ENCODE peak calls at places on chromosomes 2 and 18, in eight cellular contexts. One of them, this sample, is unnamed.

GRCh38 chr2:201254331-201254730 is 6.0 kb upstream of the CASP8 start:
- DNase-seq in SK-N-DZ: no peak
- DNase-seq in activated gamma-delta T cell treated with Interleukin-2 at 50 U/mL for 16 hours: no peak
- DNase-seq in activated T-helper 1 cell treated with anti-CD3 and anti-CD28 coated beads, Interleukin-12 subunit alpha, Interleukin-12 subunit beta, Interleukin-2, Interleukin-4 antibody, amounts not matched to agents 30 ng/mL and 10 ng/mL and 1 ng/mL, durations not matched to agents 14 hours and 24 hours and 36 hours: peak; percentile 57
- DNase-seq in Panc1: no peak
- DNase-seq in stimulated activated CD4-positive, alpha-beta T cell treated with anti-CD3 and anti-CD28 coated beads, Interleukin-1b, Interleukin-23, amount 100 ng/mL, for 24 hours: no peak
- DNase-seq in iris pigment epithelial cell: peak; percentile 71
- DNase-seq in T-cell: no peak
- DNase-seq in this sample: no peak

GRCh38 chr2:27721335-27721734 is 50.2 kb upstream of the MRPL33 start:
- DNase-seq in SK-N-DZ: no peak
- DNase-seq in activated gamma-delta T cell treated with Interleukin-2 at 50 U/mL for 16 hours: no peak
- DNase-seq in activated T-helper 1 cell treated with anti-CD3 and anti-CD28 coated beads, Interleukin-12 subunit alpha, Interleukin-12 subunit beta, Interleukin-2, Interleukin-4 antibody, amounts not matched to agents 30 ng/mL and 10 ng/mL and 1 ng/mL, durations not matched to agents 14 hours and 24 hours and 36 hours: no peak
- DNase-seq in Panc1: no peak
- DNase-seq in stimulated activated CD4-positive, alpha-beta T cell treated with anti-CD3 and anti-CD28 coated beads, Interleukin-1b, Interleukin-23, amount 100 ng/mL, for 24 hours: no peak
- DNase-seq in iris pigment epithelial cell: no peak
- DNase-seq in T-cell: no peak
- DNase-seq in this sample: no peak

GRCh38 chr2:19859565-19859964 is 42.2 kb downstream of the TTC32 start:
- DNase-seq in SK-N-DZ: no peak
- DNase-seq in activated gamma-delta T cell treated with Interleukin-2 at 50 U/mL for 16 hours: no peak
- DNase-seq in activated T-helper 1 cell treated with anti-CD3 and anti-CD28 coated beads, Interleukin-12 subunit alpha, Interleukin-12 subunit beta, Interleukin-2, Interleukin-4 antibody, amounts not matched to agents 30 ng/mL and 10 ng/mL and 1 ng/mL, durations not matched to agents 14 hours and 24 hours and 36 hours: no peak
- DNase-seq in Panc1: no peak
- DNase-seq in stimulated activated CD4-positive, alpha-beta T cell treated with anti-CD3 and anti-CD28 coated beads, Interleukin-1b, Interleukin-23, amount 100 ng/mL, for 24 hours: no peak
- DNase-seq in iris pigment epithelial cell: no peak
- DNase-seq in T-cell: no peak
- DNase-seq in this sample: no peak

GRCh38 chr2:38533180-38533579 is 69.5 kb downstream of the HNRNPLL start:
- DNase-seq in SK-N-DZ: no peak
- DNase-seq in activated gamma-delta T cell treated with Interleukin-2 at 50 U/mL for 16 hours: no peak
- DNase-seq in activated T-helper 1 cell treated with anti-CD3 and anti-CD28 coated beads, Interleukin-12 subunit alpha, Interleukin-12 subunit beta, Interleukin-2, Interleukin-4 antibody, amounts not matched to agents 30 ng/mL and 10 ng/mL and 1 ng/mL, durations not matched to agents 14 hours and 24 hours and 36 hours: no peak
- DNase-seq in Panc1: no peak
- DNase-seq in stimulated activated CD4-positive, alpha-beta T cell treated with anti-CD3 and anti-CD28 coated beads, Interleukin-1b, Interleukin-23, amount 100 ng/mL, for 24 hours: no peak
- DNase-seq in iris pigment epithelial cell: no peak
- DNase-seq in T-cell: no peak
- DNase-seq in this sample: no peak

GRCh38 chr2:140627136-140627535 is 1503.7 kb downstream of the LRP1B start:
- DNase-seq in SK-N-DZ: no peak
- DNase-seq in activated gamma-delta T cell treated with Interleukin-2 at 50 U/mL for 16 hours: no peak
- DNase-seq in activated T-helper 1 cell treated with anti-CD3 and anti-CD28 coated beads, Interleukin-12 subunit alpha, Interleukin-12 subunit beta, Interleukin-2, Interleukin-4 antibody, amounts not matched to agents 30 ng/mL and 10 ng/mL and 1 ng/mL, durations not matched to agents 14 hours and 24 hours and 36 hours: no peak
- DNase-seq in Panc1: no peak
- DNase-seq in stimulated activated CD4-positive, alpha-beta T cell treated with anti-CD3 and anti-CD28 coated beads, Interleukin-1b, Interleukin-23, amount 100 ng/mL, for 24 hours: no peak
- DNase-seq in iris pigment epithelial cell: no peak
- DNase-seq in T-cell: no peak
- DNase-seq in this sample: no peak

GRCh38 chr2:71780162-71780561 is 326.8 kb downstream of the DYSF start:
- DNase-seq in SK-N-DZ: no peak
- DNase-seq in activated gamma-delta T cell treated with Interleukin-2 at 50 U/mL for 16 hours: no peak
- DNase-seq in activated T-helper 1 cell treated with anti-CD3 and anti-CD28 coated beads, Interleukin-12 subunit alpha, Interleukin-12 subunit beta, Interleukin-2, Interleukin-4 antibody, amounts not matched to agents 30 ng/mL and 10 ng/mL and 1 ng/mL, durations not matched to agents 14 hours and 24 hours and 36 hours: no peak
- DNase-seq in Panc1: no peak
- DNase-seq in stimulated activated CD4-positive, alpha-beta T cell treated with anti-CD3 and anti-CD28 coated beads, Interleukin-1b, Interleukin-23, amount 100 ng/mL, for 24 hours: no peak
- DNase-seq in iris pigment epithelial cell: no peak
- DNase-seq in T-cell: no peak
- DNase-seq in this sample: no peak

GRCh38 chr18:55779711-55780590 is 192.0 kb upstream of the TCF4 start:
- DNase-seq in SK-N-DZ: peak; percentile 53
- DNase-seq in activated gamma-delta T cell treated with Interleukin-2 at 50 U/mL for 16 hours: peak; percentile 3
- DNase-seq in activated T-helper 1 cell treated with anti-CD3 and anti-CD28 coated beads, Interleukin-12 subunit alpha, Interleukin-12 subunit beta, Interleukin-2, Interleukin-4 antibody, amounts not matched to agents 30 ng/mL and 10 ng/mL and 1 ng/mL, durations not matched to agents 14 hours and 24 hours and 36 hours: no peak
- DNase-seq in Panc1: no peak
- DNase-seq in stimulated activated CD4-positive, alpha-beta T cell treated with anti-CD3 and anti-CD28 coated beads, Interleukin-1b, Interleukin-23, amount 100 ng/mL, for 24 hours: no peak
- DNase-seq in iris pigment epithelial cell: no peak
- DNase-seq in T-cell: no peak
- DNase-seq in this sample: no peak

GRCh38 chr2:126886201-126886905 is 12.3 kb upstream of the TEX51 start:
- DNase-seq in SK-N-DZ: no peak
- DNase-seq in activated gamma-delta T cell treated with Interleukin-2 at 50 U/mL for 16 hours: peak; percentile 48
- DNase-seq in activated T-helper 1 cell treated with anti-CD3 and anti-CD28 coated beads, Interleukin-12 subunit alpha, Interleukin-12 subunit beta, Interleukin-2, Interleukin-4 antibody, amounts not matched to agents 30 ng/mL and 10 ng/mL and 1 ng/mL, durations not matched to agents 14 hours and 24 hours and 36 hours: peak; percentile 33
- DNase-seq in Panc1: peak; percentile 2
- DNase-seq in stimulated activated CD4-positive, alpha-beta T cell treated with anti-CD3 and anti-CD28 coated beads, Interleukin-1b, Interleukin-23, amount 100 ng/mL, for 24 hours: no peak
- DNase-seq in iris pigment epithelial cell: peak; percentile 50
- DNase-seq in T-cell: peak; percentile 38
- DNase-seq in this sample: no peak

GRCh38 chr18:57435851-57436192 is 648 bp downstream of the ONECUT2 start:
- DNase-seq in SK-N-DZ: no peak
- DNase-seq in activated gamma-delta T cell treated with Interleukin-2 at 50 U/mL for 16 hours: no peak
- DNase-seq in activated T-helper 1 cell treated with anti-CD3 and anti-CD28 coated beads, Interleukin-12 subunit alpha, Interleukin-12 subunit beta, Interleukin-2, Interleukin-4 antibody, amounts not matched to agents 30 ng/mL and 10 ng/mL and 1 ng/mL, durations not matched to agents 14 hours and 24 hours and 36 hours: no peak
- DNase-seq in Panc1: no peak
- DNase-seq in stimulated activated CD4-positive, alpha-beta T cell treated with anti-CD3 and anti-CD28 coated beads, Interleukin-1b, Interleukin-23, amount 100 ng/mL, for 24 hours: no peak
- DNase-seq in iris pigment epithelial cell: no peak
- DNase-seq in T-cell: no peak
- DNase-seq in this sample: no peak

GRCh38 chr2:74429487-74430451 is 8.2 kb downstream of the WDR54 start:
- DNase-seq in SK-N-DZ: no peak
- DNase-seq in activated gamma-delta T cell treated with Interleukin-2 at 50 U/mL for 16 hours: no peak
- DNase-seq in activated T-helper 1 cell treated with anti-CD3 and anti-CD28 coated beads, Interleukin-12 subunit alpha, Interleukin-12 subunit beta, Interleukin-2, Interleukin-4 antibody, amounts not matched to agents 30 ng/mL and 10 ng/mL and 1 ng/mL, durations not matched to agents 14 hours and 24 hours and 36 hours: no peak
- DNase-seq in Panc1: no peak
- DNase-seq in stimulated activated CD4-positive, alpha-beta T cell treated with anti-CD3 and anti-CD28 coated beads, Interleukin-1b, Interleukin-23, amount 100 ng/mL, for 24 hours: no peak
- DNase-seq in iris pigment epithelial cell: no peak
- DNase-seq in T-cell: no peak
- DNase-seq in this sample: no peak

GRCh38 chr2:169910109-169910799 is 83.0 kb downstream of the UBR3 start:
- DNase-seq in SK-N-DZ: no peak
- DNase-seq in activated gamma-delta T cell treated with Interleukin-2 at 50 U/mL for 16 hours: no peak
- DNase-seq in activated T-helper 1 cell treated with anti-CD3 and anti-CD28 coated beads, Interleukin-12 subunit alpha, Interleukin-12 subunit beta, Interleukin-2, Interleukin-4 antibody, amounts not matched to agents 30 ng/mL and 10 ng/mL and 1 ng/mL, durations not matched to agents 14 hours and 24 hours and 36 hours: no peak
- DNase-seq in Panc1: no peak
- DNase-seq in stimulated activated CD4-positive, alpha-beta T cell treated with anti-CD3 and anti-CD28 coated beads, Interleukin-1b, Interleukin-23, amount 100 ng/mL, for 24 hours: no peak
- DNase-seq in iris pigment epithelial cell: peak; percentile 55
- DNase-seq in T-cell: no peak
- DNase-seq in this sample: no peak

GRCh38 chr18:46250084-46250811 is 146.1 kb downstream of the HAUS1 start:
- DNase-seq in SK-N-DZ: no peak
- DNase-seq in activated gamma-delta T cell treated with Interleukin-2 at 50 U/mL for 16 hours: peak; percentile 36
- DNase-seq in activated T-helper 1 cell treated with anti-CD3 and anti-CD28 coated beads, Interleukin-12 subunit alpha, Interleukin-12 subunit beta, Interleukin-2, Interleukin-4 antibody, amounts not matched to agents 30 ng/mL and 10 ng/mL and 1 ng/mL, durations not matched to agents 14 hours and 24 hours and 36 hours: peak; percentile 71
- DNase-seq in Panc1: no peak
- DNase-seq in stimulated activated CD4-positive, alpha-beta T cell treated with anti-CD3 and anti-CD28 coated beads, Interleukin-1b, Interleukin-23, amount 100 ng/mL, for 24 hours: peak; percentile 17
- DNase-seq in iris pigment epithelial cell: peak; percentile 95
- DNase-seq in T-cell: peak; percentile 41
- DNase-seq in this sample: peak; percentile 65

GRCh38 chr2:37287966-37288365 is 36.7 kb downstream of the PRKD3 start:
- DNase-seq in SK-N-DZ: no peak
- DNase-seq in activated gamma-delta T cell treated with Interleukin-2 at 50 U/mL for 16 hours: no peak
- DNase-seq in activated T-helper 1 cell treated with anti-CD3 and anti-CD28 coated beads, Interleukin-12 subunit alpha, Interleukin-12 subunit beta, Interleukin-2, Interleukin-4 antibody, amounts not matched to agents 30 ng/mL and 10 ng/mL and 1 ng/mL, durations not matched to agents 14 hours and 24 hours and 36 hours: no peak
- DNase-seq in Panc1: no peak
- DNase-seq in stimulated activated CD4-positive, alpha-beta T cell treated with anti-CD3 and anti-CD28 coated beads, Interleukin-1b, Interleukin-23, amount 100 ng/mL, for 24 hours: no peak
- DNase-seq in iris pigment epithelial cell: no peak
- DNase-seq in T-cell: no peak
- DNase-seq in this sample: no peak

GRCh38 chr2:2056531-2056930 is 274.5 kb downstream of the MYT1L start:
- DNase-seq in SK-N-DZ: no peak
- DNase-seq in activated gamma-delta T cell treated with Interleukin-2 at 50 U/mL for 16 hours: no peak
- DNase-seq in activated T-helper 1 cell treated with anti-CD3 and anti-CD28 coated beads, Interleukin-12 subunit alpha, Interleukin-12 subunit beta, Interleukin-2, Interleukin-4 antibody, amounts not matched to agents 30 ng/mL and 10 ng/mL and 1 ng/mL, durations not matched to agents 14 hours and 24 hours and 36 hours: no peak
- DNase-seq in Panc1: no peak
- DNase-seq in stimulated activated CD4-positive, alpha-beta T cell treated with anti-CD3 and anti-CD28 coated beads, Interleukin-1b, Interleukin-23, amount 100 ng/mL, for 24 hours: no peak
- DNase-seq in iris pigment epithelial cell: no peak
- DNase-seq in T-cell: no peak
- DNase-seq in this sample: no peak

GRCh38 chr18:79400591-79401381 is 5.1 kb downstream of the NFATC1 start:
- DNase-seq in SK-N-DZ: no peak
- DNase-seq in activated gamma-delta T cell treated with Interleukin-2 at 50 U/mL for 16 hours: peak; percentile 49
- DNase-seq in activated T-helper 1 cell treated with anti-CD3 and anti-CD28 coated beads, Interleukin-12 subunit alpha, Interleukin-12 subunit beta, Interleukin-2, Interleukin-4 antibody, amounts not matched to agents 30 ng/mL and 10 ng/mL and 1 ng/mL, durations not matched to agents 14 hours and 24 hours and 36 hours: peak; percentile 34
- DNase-seq in Panc1: no peak
- DNase-seq in stimulated activated CD4-positive, alpha-beta T cell treated with anti-CD3 and anti-CD28 coated beads, Interleukin-1b, Interleukin-23, amount 100 ng/mL, for 24 hours: no peak
- DNase-seq in iris pigment epithelial cell: no peak
- DNase-seq in T-cell: peak; percentile 71
- DNase-seq in this sample: no peak

GRCh38 chr18:30254331-30254730 is 788.2 kb downstream of the DSC3 start:
- DNase-seq in SK-N-DZ: no peak
- DNase-seq in activated gamma-delta T cell treated with Interleukin-2 at 50 U/mL for 16 hours: no peak
- DNase-seq in activated T-helper 1 cell treated with anti-CD3 and anti-CD28 coated beads, Interleukin-12 subunit alpha, Interleukin-12 subunit beta, Interleukin-2, Interleukin-4 antibody, amounts not matched to agents 30 ng/mL and 10 ng/mL and 1 ng/mL, durations not matched to agents 14 hours and 24 hours and 36 hours: no peak
- DNase-seq in Panc1: no peak
- DNase-seq in stimulated activated CD4-positive, alpha-beta T cell treated with anti-CD3 and anti-CD28 coated beads, Interleukin-1b, Interleukin-23, amount 100 ng/mL, for 24 hours: no peak
- DNase-seq in iris pigment epithelial cell: no peak
- DNase-seq in T-cell: no peak
- DNase-seq in this sample: no peak

GRCh38 chr18:43465483-43465882 is 188.2 kb upstream of the SYT4 start:
- DNase-seq in SK-N-DZ: no peak
- DNase-seq in activated gamma-delta T cell treated with Interleukin-2 at 50 U/mL for 16 hours: no peak
- DNase-seq in activated T-helper 1 cell treated with anti-CD3 and anti-CD28 coated beads, Interleukin-12 subunit alpha, Interleukin-12 subunit beta, Interleukin-2, Interleukin-4 antibody, amounts not matched to agents 30 ng/mL and 10 ng/mL and 1 ng/mL, durations not matched to agents 14 hours and 24 hours and 36 hours: no peak
- DNase-seq in Panc1: no peak
- DNase-seq in stimulated activated CD4-positive, alpha-beta T cell treated with anti-CD3 and anti-CD28 coated beads, Interleukin-1b, Interleukin-23, amount 100 ng/mL, for 24 hours: no peak
- DNase-seq in iris pigment epithelial cell: no peak
- DNase-seq in T-cell: no peak
- DNase-seq in this sample: no peak

GRCh38 chr2:172931923-172932520 is 143.6 kb upstream of the MAP3K20 start:
- DNase-seq in SK-N-DZ: peak; percentile 73
- DNase-seq in activated gamma-delta T cell treated with Interleukin-2 at 50 U/mL for 16 hours: peak; percentile 62
- DNase-seq in activated T-helper 1 cell treated with anti-CD3 and anti-CD28 coated beads, Interleukin-12 subunit alpha, Interleukin-12 subunit beta, Interleukin-2, Interleukin-4 antibody, amounts not matched to agents 30 ng/mL and 10 ng/mL and 1 ng/mL, durations not matched to agents 14 hours and 24 hours and 36 hours: peak; percentile 26
- DNase-seq in Panc1: peak; percentile 20
- DNase-seq in stimulated activated CD4-positive, alpha-beta T cell treated with anti-CD3 and anti-CD28 coated beads, Interleukin-1b, Interleukin-23, amount 100 ng/mL, for 24 hours: peak; percentile 35
- DNase-seq in iris pigment epithelial cell: peak; percentile 71
- DNase-seq in T-cell: peak; percentile 66
- DNase-seq in this sample: peak; percentile 78

GRCh38 chr2:230269715-230270114 is 44.2 kb downstream of the SP140 start:
- DNase-seq in SK-N-DZ: no peak
- DNase-seq in activated gamma-delta T cell treated with Interleukin-2 at 50 U/mL for 16 hours: no peak
- DNase-seq in activated T-helper 1 cell treated with anti-CD3 and anti-CD28 coated beads, Interleukin-12 subunit alpha, Interleukin-12 subunit beta, Interleukin-2, Interleukin-4 antibody, amounts not matched to agents 30 ng/mL and 10 ng/mL and 1 ng/mL, durations not matched to agents 14 hours and 24 hours and 36 hours: no peak
- DNase-seq in Panc1: no peak
- DNase-seq in stimulated activated CD4-positive, alpha-beta T cell treated with anti-CD3 and anti-CD28 coated beads, Interleukin-1b, Interleukin-23, amount 100 ng/mL, for 24 hours: no peak
- DNase-seq in iris pigment epithelial cell: no peak
- DNase-seq in T-cell: no peak
- DNase-seq in this sample: no peak

GRCh38 chr18:7872569-7872968 is 305.5 kb downstream of the PTPRM start:
- DNase-seq in SK-N-DZ: no peak
- DNase-seq in activated gamma-delta T cell treated with Interleukin-2 at 50 U/mL for 16 hours: no peak
- DNase-seq in activated T-helper 1 cell treated with anti-CD3 and anti-CD28 coated beads, Interleukin-12 subunit alpha, Interleukin-12 subunit beta, Interleukin-2, Interleukin-4 antibody, amounts not matched to agents 30 ng/mL and 10 ng/mL and 1 ng/mL, durations not matched to agents 14 hours and 24 hours and 36 hours: no peak
- DNase-seq in Panc1: no peak
- DNase-seq in stimulated activated CD4-positive, alpha-beta T cell treated with anti-CD3 and anti-CD28 coated beads, Interleukin-1b, Interleukin-23, amount 100 ng/mL, for 24 hours: no peak
- DNase-seq in iris pigment epithelial cell: peak; percentile 87
- DNase-seq in T-cell: no peak
- DNase-seq in this sample: peak; percentile 27

GRCh38 chr18:54775686-54776085 is 52.6 kb upstream of the RAB27B start:
- DNase-seq in SK-N-DZ: no peak
- DNase-seq in activated gamma-delta T cell treated with Interleukin-2 at 50 U/mL for 16 hours: no peak
- DNase-seq in activated T-helper 1 cell treated with anti-CD3 and anti-CD28 coated beads, Interleukin-12 subunit alpha, Interleukin-12 subunit beta, Interleukin-2, Interleukin-4 antibody, amounts not matched to agents 30 ng/mL and 10 ng/mL and 1 ng/mL, durations not matched to agents 14 hours and 24 hours and 36 hours: no peak
- DNase-seq in Panc1: no peak
- DNase-seq in stimulated activated CD4-positive, alpha-beta T cell treated with anti-CD3 and anti-CD28 coated beads, Interleukin-1b, Interleukin-23, amount 100 ng/mL, for 24 hours: no peak
- DNase-seq in iris pigment epithelial cell: peak; percentile 92
- DNase-seq in T-cell: no peak
- DNase-seq in this sample: peak; percentile 47

GRCh38 chr2:234989183-234989701 is 37.4 kb downstream of the SH3BP4 start:
- DNase-seq in SK-N-DZ: no peak
- DNase-seq in activated gamma-delta T cell treated with Interleukin-2 at 50 U/mL for 16 hours: no peak
- DNase-seq in activated T-helper 1 cell treated with anti-CD3 and anti-CD28 coated beads, Interleukin-12 subunit alpha, Interleukin-12 subunit beta, Interleukin-2, Interleukin-4 antibody, amounts not matched to agents 30 ng/mL and 10 ng/mL and 1 ng/mL, durations not matched to agents 14 hours and 24 hours and 36 hours: no peak
- DNase-seq in Panc1: no peak
- DNase-seq in stimulated activated CD4-positive, alpha-beta T cell treated with anti-CD3 and anti-CD28 coated beads, Interleukin-1b, Interleukin-23, amount 100 ng/mL, for 24 hours: no peak
- DNase-seq in iris pigment epithelial cell: no peak
- DNase-seq in T-cell: no peak
- DNase-seq in this sample: no peak